ENCODE peak calls at places on chromosome 6, in four cellular contexts. Z is OCI-LY7, O is cardiac muscle cell, R is astrocyte of the cerebellum. I is an unnamed sample.

GRCh38 chr6:125044667-125045066 is 82.4 kb downstream of the RNF217 start:
- DNase-seq in Z (no peak), O (no peak), R (no peak), I (no peak)

GRCh38 chr6:55578537-55579363 is at the start of gene HMGCLL1:
- DNase-seq in Z (no peak), O (peak; percentile 84), R (no peak), I (peak; percentile 14)

GRCh38 chr6:72621243-72622093 is at the start of gene KCNQ5:
- DNase-seq in Z (peak; percentile 73), O (peak; percentile 52), R (no peak), I (no peak)

GRCh38 chr6:137863126-137863996 is 3.7 kb upstream of the TNFAIP3 start:
- DNase-seq in Z (no peak), O (no peak), R (no peak), I (no peak)

GRCh38 chr6:26538572-26538902 is 371 bp downstream of the HMGN4 start:
- DNase-seq in Z (no peak), O (peak; percentile 31), R (no peak), I (no peak)

GRCh38 chr6:89118931-89119330 is 1.1 kb upstream of the SRSF12 start:
- DNase-seq in Z (no peak), O (no peak), R (no peak), I (no peak)

GRCh38 chr6:52642381-52642780 is 28.5 kb upstream of the TMEM14A start:
- DNase-seq in Z (no peak), O (no peak), R (no peak), I (no peak)

GRCh38 chr6:147116043-147116442 is 88.2 kb upstream of the STXBP5 start:
- DNase-seq in Z (no peak), O (no peak), R (no peak), I (no peak)

GRCh38 chr6:33236852-33237251 is 28.6 kb downstream of the RING1 start:
- DNase-seq in Z (no peak), O (no peak), R (no peak), I (no peak)

GRCh38 chr6:52390361-52390727 is 28.4 kb downstream of the PAQR8 start:
- DNase-seq in Z (peak; percentile 55), O (no peak), R (peak; percentile 49), I (no peak)

GRCh38 chr6:109349419-109349987 is 32.8 kb downstream of the CD164 start:
- DNase-seq in Z (no peak), O (peak; percentile 26), R (peak; percentile 9), I (peak; percentile 60)

GRCh38 chr6:17705428-17705777 is 1.3 kb downstream of the NUP153 start:
- DNase-seq in Z (no peak), O (peak; percentile 43), R (peak; percentile 51), I (no peak)

GRCh38 chr6:121614115-121614514 is 178.7 kb downstream of the GJA1 start:
- DNase-seq in Z (no peak), O (no peak), R (no peak), I (no peak)

GRCh38 chr6:5782783-5783567 is 223.8 kb downstream of the NRN1 start:
- DNase-seq in Z (no peak), O (no peak), R (no peak), I (no peak)

GRCh38 chr6:35603326-35604202 is 85.2 kb downstream of the FKBP5 start:
- DNase-seq in Z (no peak), O (no peak), R (no peak), I (peak; percentile 66)

GRCh38 chr6:150176152-150176551 is 33.3 kb downstream of the PPP1R14C start:
- DNase-seq in Z (no peak), O (no peak), R (no peak), I (no peak)

GRCh38 chr6:83417880-83418663 is 12.8 kb downstream of the ME1 start:
- DNase-seq in Z (peak; percentile 10), O (peak; percentile 54), R (peak; percentile 53), I (no peak)

GRCh38 chr6:34834789-34835518 is 43.1 kb downstream of the BLTP3A start:
- DNase-seq in Z (no peak), O (no peak), R (no peak), I (no peak)

GRCh38 chr6:44216677-44217331 is at the start of gene MYMX:
- DNase-seq in Z (no peak), O (no peak), R (no peak), I (no peak)

GRCh38 chr6:114142256-114142655 is 171.3 kb upstream of the HDAC2 start:
- DNase-seq in Z (no peak), O (no peak), R (no peak), I (no peak)

GRCh38 chr6:56752009-56752408 is 109.3 kb upstream of the DST start:
- DNase-seq in Z (no peak), O (no peak), R (no peak), I (peak; percentile 43)

GRCh38 chr6:68726307-68726706 is 91.2 kb downstream of the ADGRB3 start:
- DNase-seq in Z (no peak), O (no peak), R (no peak), I (no peak)

GRCh38 chr6:129936329-129937165 is 75.4 kb upstream of the TMEM244 start:
- DNase-seq in Z (peak; percentile 61), O (peak; percentile 72), R (peak; percentile 34), I (no peak)

GRCh38 chr6:117677553-117678131 is 2.4 kb downstream of the NUS1 start:
- DNase-seq in Z (no peak), O (no peak), R (no peak), I (no peak)

GRCh38 chr6:139839506-139840156 is 465.2 kb upstream of the CITED2 start:
- DNase-seq in Z (no peak), O (no peak), R (no peak), I (no peak)

GRCh38 chr6:52136934-52137467 is 49.2 kb upstream of the IL17A start:
- DNase-seq in Z (no peak), O (no peak), R (no peak), I (no peak)

GRCh38 chr6:159608961-159609673 is 83.9 kb downstream of the SOD2 start:
- DNase-seq in Z (peak; percentile 66), O (no peak), R (peak; percentile 9), I (no peak)

GRCh38 chr6:97205936-97206335 is 77.1 kb downstream of the MMS22L start:
- DNase-seq in Z (no peak), O (peak; percentile 23), R (no peak), I (no peak)

GRCh38 chr6:47061631-47062300 is 19.6 kb upstream of the ADGRF1 start:
- DNase-seq in Z (no peak), O (no peak), R (no peak), I (no peak)

GRCh38 chr6:47056832-47057231 is 14.7 kb upstream of the ADGRF1 start:
- DNase-seq in Z (no peak), O (no peak), R (no peak), I (no peak)

GRCh38 chr6:47059216-47059885 is 17.2 kb upstream of the ADGRF1 start:
- DNase-seq in Z (no peak), O (no peak), R (no peak), I (no peak)

GRCh38 chr6:47062346-47062745 is 20.2 kb upstream of the ADGRF1 start:
- DNase-seq in Z (no peak), O (no peak), R (no peak), I (no peak)

DNA sequence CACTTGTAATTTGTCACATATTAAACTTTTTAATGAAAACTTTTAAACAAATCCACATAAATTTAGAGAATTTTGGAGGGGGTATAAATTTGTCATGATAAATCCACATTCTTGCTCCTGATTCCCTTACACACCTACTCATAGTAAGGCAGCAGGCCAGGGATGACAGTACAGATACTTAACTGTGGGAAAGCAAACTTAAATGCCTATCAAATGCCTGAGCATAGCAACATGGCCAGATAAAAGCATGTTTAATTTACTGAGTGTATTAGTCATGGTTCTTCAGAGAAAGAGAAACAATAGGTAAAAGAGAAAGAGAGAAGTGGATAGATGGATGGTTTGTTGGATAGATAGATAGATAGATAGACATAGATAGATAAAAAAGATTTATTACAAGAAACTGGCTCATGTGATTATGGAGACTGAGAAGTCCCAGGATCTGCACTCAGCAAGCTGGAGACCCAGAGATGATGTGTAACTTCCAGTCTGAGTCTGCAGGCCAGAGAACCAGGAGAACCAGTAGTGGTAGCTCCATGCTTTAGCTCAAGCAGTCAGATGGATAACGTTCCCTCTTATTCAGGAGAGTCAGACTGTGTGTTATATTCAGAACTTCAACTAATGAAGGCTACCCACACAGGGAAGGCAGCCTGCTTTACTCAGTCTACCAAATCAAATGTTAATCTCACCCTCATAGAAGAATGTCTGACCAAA is 15.9 kb upstream of the ADGRF1 start:
- DNase-seq in Z (no peak), O (no peak), R (no peak), I (peak; percentile 66)
- H3K4me3 ChIP-seq in Z (no peak overlapping the region), O (no peak overlapping the region), R (no peak overlapping the region), I (no peak overlapping the region)

GRCh38 chr6:16286151-16286522 is 47.8 kb downstream of the GMPR start:
- DNase-seq in Z (peak; percentile 19), O (peak; percentile 87), R (no peak), I (no peak)
- TF ChIP-seq CTCF in Z (peak; percentile 78), O (peak; percentile 96), R (peak; percentile 87), I (peak; percentile 94)

DNA sequence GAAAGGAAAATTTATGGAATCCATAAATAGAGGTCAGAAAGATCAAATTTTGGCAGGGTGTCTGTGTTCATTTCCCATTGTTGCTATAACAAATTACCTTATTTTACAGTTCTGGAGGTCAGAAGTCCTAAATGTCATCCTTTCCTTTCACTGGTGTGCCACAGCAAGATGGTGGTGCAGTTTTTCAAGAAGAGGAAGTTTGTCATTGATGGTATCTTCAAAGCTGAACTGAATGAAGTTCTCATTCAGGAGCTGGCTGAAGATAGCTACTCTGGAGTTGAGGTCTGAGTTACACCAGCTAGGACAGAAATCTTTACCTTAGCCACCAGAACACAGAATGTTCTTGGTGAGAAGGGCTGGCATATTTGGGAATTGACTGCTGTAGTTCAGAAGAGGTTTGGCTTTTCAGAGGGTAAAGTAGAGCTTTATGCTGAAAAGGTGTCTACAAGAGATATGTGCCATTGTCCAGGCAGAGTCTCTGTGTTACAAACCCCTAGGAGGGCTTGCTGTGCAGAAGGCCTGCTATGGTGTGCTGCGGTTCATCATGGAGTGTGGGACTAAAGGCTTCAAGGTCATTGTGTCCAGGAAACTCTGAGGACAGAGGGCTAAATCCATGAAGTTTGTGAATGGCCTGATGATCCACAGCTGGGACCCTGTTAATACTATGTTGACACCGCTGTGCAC is 7.2 kb upstream of the CCNC start:
- DNase-seq in Z (no peak), O (no peak), R (no peak), I (no peak)
- H3K4me3 ChIP-seq in Z (no peak overlapping the region), O (no peak overlapping the region), R (no peak overlapping the region), I (no peak overlapping the region)

GRCh38 chr6:21305827-21306469 is 287.6 kb upstream of the SOX4 start:
- DNase-seq in Z (no peak), O (no peak), R (no peak), I (peak; percentile 53)
- TF ChIP-seq CTCF in Z (no peak), O (peak; percentile 38), R (peak; percentile 24), I (peak; percentile 30)

I was measured in retinal pigment epithelial cell.